ENCODE peak calls at places on chromosome 14, in eight cellular contexts. One of them, this sample, is unnamed.

GRCh38 chr14:61488417-61488816 is 167.0 kb downstream of the PRKCH start:
- DNase-seq in cardiac muscle cell: no peak
- DNase-seq in psoas muscle: no peak
- DNase-seq in astrocyte: no peak
- DNase-seq in H9: no peak
- DNase-seq in fibroblast of mammary gland: no peak
- DNase-seq in esophagus squamous epithelium: no peak
- DNase-seq in CD14-positive monocyte: no peak
- DNase-seq in this sample: no peak

GRCh38 chr14:93716410-93717221 is 71.7 kb downstream of the PRIMA1 start:
- DNase-seq in esophagus squamous epithelium: no peak
- DNase-seq in H9: no peak
- DNase-seq in psoas muscle: no peak
- DNase-seq in CD14-positive monocyte: no peak
- DNase-seq in cardiac muscle cell: no peak
- DNase-seq in fibroblast of mammary gland: no peak
- DNase-seq in astrocyte: no peak
- DNase-seq in this sample: peak; percentile 69

GRCh38 chr14:33705521-33705920 is 245.4 kb downstream of the EGLN3 start:
- DNase-seq in esophagus squamous epithelium: no peak
- DNase-seq in psoas muscle: no peak
- DNase-seq in CD14-positive monocyte: no peak
- DNase-seq in H9: no peak
- DNase-seq in fibroblast of mammary gland: no peak
- DNase-seq in astrocyte: no peak
- DNase-seq in cardiac muscle cell: no peak
- DNase-seq in this sample: no peak

GRCh38 chr14:77000340-77001235 is 27.9 kb downstream of the IRF2BPL start:
- DNase-seq in astrocyte: peak; percentile 59
- DNase-seq in cardiac muscle cell: peak; percentile 64
- DNase-seq in CD14-positive monocyte: no peak
- DNase-seq in fibroblast of mammary gland: peak; percentile 39
- DNase-seq in H9: no peak
- DNase-seq in esophagus squamous epithelium: no peak
- DNase-seq in psoas muscle: peak; percentile 55
- DNase-seq in this sample: no peak

GRCh38 chr14:99647407-99647806 is 2.5 kb downstream of the HHIPL1 start:
- DNase-seq in fibroblast of mammary gland: peak; percentile 25
- DNase-seq in CD14-positive monocyte: no peak
- DNase-seq in psoas muscle: no peak
- DNase-seq in astrocyte: peak; percentile 73
- DNase-seq in cardiac muscle cell: no peak
- DNase-seq in H9: no peak
- DNase-seq in esophagus squamous epithelium: no peak
- DNase-seq in this sample: no peak

GRCh38 chr14:59044707-59045106 is 143.8 kb upstream of the DAAM1 start:
- DNase-seq in CD14-positive monocyte: no peak
- DNase-seq in fibroblast of mammary gland: no peak
- DNase-seq in astrocyte: no peak
- DNase-seq in cardiac muscle cell: peak; percentile 3
- DNase-seq in psoas muscle: no peak
- DNase-seq in H9: no peak
- DNase-seq in esophagus squamous epithelium: no peak
- DNase-seq in this sample: no peak

GRCh38 chr14:37592288-37593274 is 2.5 kb downstream of the FOXA1 start:
- DNase-seq in fibroblast of mammary gland: no peak
- DNase-seq in esophagus squamous epithelium: no peak
- DNase-seq in cardiac muscle cell: no peak
- DNase-seq in CD14-positive monocyte: no peak
- DNase-seq in astrocyte: no peak
- DNase-seq in H9: peak; percentile 47
- DNase-seq in psoas muscle: no peak
- DNase-seq in this sample: no peak

GRCh38 chr14:68824517-68825347 is 31.9 kb upstream of the ZFP36L1 start:
- DNase-seq in esophagus squamous epithelium: no peak
- DNase-seq in fibroblast of mammary gland: peak; percentile 79
- DNase-seq in astrocyte: no peak
- DNase-seq in psoas muscle: peak; percentile 89
- DNase-seq in cardiac muscle cell: peak; percentile 81
- DNase-seq in CD14-positive monocyte: no peak
- DNase-seq in H9: peak; percentile 92
- DNase-seq in this sample: peak; percentile 91

GRCh38 chr14:75234173-75234855 is 44.3 kb upstream of the FOS start:
- DNase-seq in cardiac muscle cell: peak; percentile 94
- DNase-seq in fibroblast of mammary gland: peak; percentile 59
- DNase-seq in esophagus squamous epithelium: no peak
- DNase-seq in psoas muscle: peak; percentile 37
- DNase-seq in CD14-positive monocyte: peak; percentile 93
- DNase-seq in astrocyte: peak; percentile 94
- DNase-seq in H9: no peak
- DNase-seq in this sample: no peak

GRCh38 chr14:37447883-37448391 is 147.1 kb downstream of the FOXA1 start:
- DNase-seq in CD14-positive monocyte: no peak
- DNase-seq in H9: no peak
- DNase-seq in fibroblast of mammary gland: no peak
- DNase-seq in psoas muscle: no peak
- DNase-seq in cardiac muscle cell: no peak
- DNase-seq in astrocyte: no peak
- DNase-seq in esophagus squamous epithelium: no peak
- DNase-seq in this sample: no peak

GRCh38 chr14:61196792-61197191 is 84.3 kb downstream of the TMEM30B start:
- DNase-seq in H9: no peak
- DNase-seq in psoas muscle: no peak
- DNase-seq in CD14-positive monocyte: no peak
- DNase-seq in esophagus squamous epithelium: no peak
- DNase-seq in fibroblast of mammary gland: no peak
- DNase-seq in cardiac muscle cell: no peak
- DNase-seq in astrocyte: no peak
- DNase-seq in this sample: no peak

GRCh38 chr14:23704890-23705289 is 68.7 kb downstream of the DHRS2 start:
- DNase-seq in esophagus squamous epithelium: no peak
- DNase-seq in CD14-positive monocyte: no peak
- DNase-seq in astrocyte: no peak
- DNase-seq in psoas muscle: no peak
- DNase-seq in cardiac muscle cell: no peak
- DNase-seq in fibroblast of mammary gland: peak; percentile 20
- DNase-seq in H9: no peak
- DNase-seq in this sample: no peak

GRCh38 chr14:99143126-99143525 is 128.9 kb downstream of the BCL11B start:
- DNase-seq in psoas muscle: no peak
- DNase-seq in fibroblast of mammary gland: no peak
- DNase-seq in astrocyte: no peak
- DNase-seq in CD14-positive monocyte: no peak
- DNase-seq in cardiac muscle cell: no peak
- DNase-seq in esophagus squamous epithelium: no peak
- DNase-seq in H9: no peak
- DNase-seq in this sample: no peak

GRCh38 chr14:99270491-99271287 is 1.3 kb downstream of the BCL11B start:
- DNase-seq in esophagus squamous epithelium: no peak
- DNase-seq in psoas muscle: no peak
- DNase-seq in CD14-positive monocyte: no peak
- DNase-seq in cardiac muscle cell: no peak
- DNase-seq in H9: peak; percentile 69
- DNase-seq in fibroblast of mammary gland: no peak
- DNase-seq in astrocyte: no peak
- DNase-seq in this sample: no peak

GRCh38 chr14:32986791-32987545 is 48.3 kb downstream of the NPAS3 start:
- DNase-seq in H9: no peak
- DNase-seq in fibroblast of mammary gland: peak; percentile 38
- DNase-seq in CD14-positive monocyte: no peak
- DNase-seq in psoas muscle: peak; percentile 11
- DNase-seq in esophagus squamous epithelium: no peak
- DNase-seq in astrocyte: peak; percentile 89
- DNase-seq in cardiac muscle cell: peak; percentile 16
- DNase-seq in this sample: no peak

GRCh38 chr14:100608586-100609330 is 21.5 kb upstream of the BEGAIN start:
- DNase-seq in CD14-positive monocyte: no peak
- DNase-seq in cardiac muscle cell: no peak
- DNase-seq in astrocyte: no peak
- DNase-seq in H9: peak; percentile 19
- DNase-seq in psoas muscle: no peak
- DNase-seq in esophagus squamous epithelium: no peak
- DNase-seq in fibroblast of mammary gland: no peak
- DNase-seq in this sample: no peak

GRCh38 chr14:36256131-36256801 is 64.2 kb downstream of the MBIP start:
- DNase-seq in cardiac muscle cell: peak; percentile 29
- DNase-seq in fibroblast of mammary gland: peak; percentile 47
- DNase-seq in esophagus squamous epithelium: no peak
- DNase-seq in H9: no peak
- DNase-seq in CD14-positive monocyte: no peak
- DNase-seq in astrocyte: no peak
- DNase-seq in psoas muscle: no peak
- DNase-seq in this sample: no peak

GRCh38 chr14:68506645-68507405 is 286.0 kb downstream of the ZFP36L1 start:
- DNase-seq in fibroblast of mammary gland: no peak
- DNase-seq in cardiac muscle cell: no peak
- DNase-seq in H9: no peak
- DNase-seq in CD14-positive monocyte: no peak
- DNase-seq in astrocyte: no peak
- DNase-seq in psoas muscle: no peak
- DNase-seq in esophagus squamous epithelium: no peak
- DNase-seq in this sample: no peak

GRCh38 chr14:100062602-100063001 is 2.6 kb upstream of the EVL start:
- DNase-seq in cardiac muscle cell: no peak
- DNase-seq in esophagus squamous epithelium: no peak
- DNase-seq in CD14-positive monocyte: no peak
- DNase-seq in psoas muscle: no peak
- DNase-seq in H9: no peak
- DNase-seq in fibroblast of mammary gland: no peak
- DNase-seq in astrocyte: no peak
- DNase-seq in this sample: no peak

GRCh38 chr14:93941293-93941910 is 14.3 kb downstream of the FAM181A start:
- DNase-seq in esophagus squamous epithelium: no peak
- DNase-seq in psoas muscle: no peak
- DNase-seq in astrocyte: peak; percentile 88
- DNase-seq in fibroblast of mammary gland: peak; percentile 21
- DNase-seq in H9: no peak
- DNase-seq in CD14-positive monocyte: no peak
- DNase-seq in cardiac muscle cell: peak; percentile 63
- DNase-seq in this sample: peak; percentile 92

DNA sequence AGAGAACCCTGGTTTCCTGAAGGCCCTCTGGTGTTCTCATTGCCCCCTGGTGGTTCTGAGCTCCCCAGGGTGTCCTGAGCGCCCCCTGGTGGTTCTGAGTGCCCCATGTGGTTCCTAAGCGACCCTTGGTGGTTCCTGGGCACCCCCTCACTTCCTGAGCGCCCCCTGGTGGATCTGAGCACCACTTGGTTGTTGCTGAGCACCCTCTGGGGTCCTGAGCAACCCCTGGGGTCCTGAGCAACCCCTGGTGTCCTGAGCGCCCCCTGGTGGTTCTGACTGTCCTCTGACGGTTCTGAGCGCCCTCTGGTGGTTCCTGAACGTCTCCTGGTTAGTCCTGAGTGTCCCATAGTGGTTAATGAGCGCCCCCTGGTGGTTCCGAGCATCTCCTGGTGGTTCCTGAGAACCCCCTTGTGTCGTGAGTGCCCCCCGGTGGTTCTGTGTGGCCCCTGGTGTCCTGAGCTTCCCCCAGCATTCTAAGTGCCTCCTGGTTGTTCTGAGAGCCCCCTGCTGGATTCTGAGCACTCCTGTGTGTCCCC is 568.3 kb downstream of the TMEM121 start:
- DNase-seq in fibroblast of mammary gland: no peak
- DNase-seq in cardiac muscle cell: no peak
- DNase-seq in astrocyte: no peak
- DNase-seq in CD14-positive monocyte: no peak
- DNase-seq in H9: no peak
- DNase-seq in esophagus squamous epithelium: no peak
- DNase-seq in psoas muscle: no peak
- DNase-seq in this sample: no peak
- TF ChIP-seq CTCF in fibroblast of mammary gland: no peak
- TF ChIP-seq CTCF in cardiac muscle cell: no peak
- TF ChIP-seq CTCF in astrocyte: no peak
- TF ChIP-seq CTCF in CD14-positive monocyte: peak; percentile 81
- TF ChIP-seq CTCF in H9: peak; percentile 45
- TF ChIP-seq CTCF in esophagus squamous epithelium: peak; percentile 43
- TF ChIP-seq CTCF in psoas muscle: no peak
- TF ChIP-seq CTCF in this sample: no peak

GRCh38 chr14:63770187-63770807 is 42.4 kb upstream of the SGPP1 start:
- DNase-seq in H9: no peak
- DNase-seq in psoas muscle: no peak
- DNase-seq in cardiac muscle cell: peak; percentile 77
- DNase-seq in CD14-positive monocyte: no peak
- DNase-seq in fibroblast of mammary gland: peak; percentile 66
- DNase-seq in astrocyte: peak; percentile 39
- DNase-seq in esophagus squamous epithelium: no peak
- DNase-seq in this sample: no peak
- TF ChIP-seq CTCF in H9: peak; percentile 74
- TF ChIP-seq CTCF in psoas muscle: peak; percentile 42
- TF ChIP-seq CTCF in cardiac muscle cell: peak; percentile 67
- TF ChIP-seq CTCF in CD14-positive monocyte: peak; percentile 49
- TF ChIP-seq CTCF in fibroblast of mammary gland: peak; percentile 75
- TF ChIP-seq CTCF in astrocyte: peak; percentile 71
- TF ChIP-seq CTCF in esophagus squamous epithelium: peak; percentile 65
- TF ChIP-seq CTCF in this sample: peak; percentile 73

DNA sequence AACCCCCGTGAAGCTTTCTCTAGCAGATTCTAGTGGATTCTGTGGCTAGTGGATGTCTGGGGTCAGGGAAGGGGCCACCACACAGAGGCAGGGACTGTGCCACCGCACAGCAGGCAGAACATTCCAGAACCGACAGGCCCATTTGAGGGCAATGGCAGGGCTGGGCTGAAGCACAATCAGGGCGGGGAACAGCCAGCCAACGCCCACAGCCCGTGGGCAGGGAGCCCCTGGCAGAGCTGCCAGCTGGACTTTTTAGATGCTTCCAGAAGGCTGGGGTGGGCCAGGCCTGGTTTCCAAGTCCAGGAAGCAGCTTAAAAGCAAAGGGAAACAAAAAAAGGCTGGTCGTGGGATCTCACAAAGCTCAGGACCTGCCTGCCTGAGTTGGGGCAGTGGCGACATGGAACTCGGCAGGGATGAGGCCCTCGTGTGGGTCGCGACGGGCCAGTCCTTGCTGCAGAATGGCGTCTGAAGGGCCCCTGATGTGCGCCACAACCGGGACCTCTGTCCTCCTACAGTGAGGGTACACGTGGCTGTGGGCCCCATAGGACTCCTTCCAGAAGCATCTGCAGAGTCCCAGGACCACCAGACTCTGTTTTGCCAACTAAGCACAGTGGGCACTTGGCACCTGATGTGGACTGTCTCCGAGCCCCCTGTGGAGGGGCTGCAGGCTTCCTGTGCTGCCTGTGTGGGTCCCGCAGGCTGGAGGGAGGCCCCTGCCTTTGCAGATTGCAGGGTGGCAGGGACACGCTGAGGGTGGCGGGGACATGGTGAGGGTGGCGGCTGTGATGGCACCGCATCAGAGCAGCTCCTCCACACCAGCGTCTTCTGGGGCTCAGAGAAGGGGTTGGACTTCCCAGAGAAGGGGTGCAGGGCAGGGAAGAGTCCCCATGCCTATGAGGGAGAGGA is 7.8 kb downstream of the ZFYVE21 start:
- DNase-seq in astrocyte: no peak
- DNase-seq in cardiac muscle cell: no peak
- DNase-seq in H9: no peak
- DNase-seq in esophagus squamous epithelium: no peak
- DNase-seq in psoas muscle: no peak
- DNase-seq in fibroblast of mammary gland: no peak
- DNase-seq in CD14-positive monocyte: no peak
- DNase-seq in this sample: no peak
- TF ChIP-seq CTCF in astrocyte: no peak
- TF ChIP-seq CTCF in cardiac muscle cell: no peak
- TF ChIP-seq CTCF in H9: no peak
- TF ChIP-seq CTCF in esophagus squamous epithelium: no peak
- TF ChIP-seq CTCF in psoas muscle: no peak
- TF ChIP-seq CTCF in fibroblast of mammary gland: no peak
- TF ChIP-seq CTCF in CD14-positive monocyte: no peak
- TF ChIP-seq CTCF in this sample: no peak

GRCh38 chr14:28751467-28752058 is 15.0 kb upstream of the FOXG1 start:
- DNase-seq in astrocyte: peak; percentile 39
- DNase-seq in H9: peak; percentile 72
- DNase-seq in esophagus squamous epithelium: no peak
- DNase-seq in CD14-positive monocyte: no peak
- DNase-seq in fibroblast of mammary gland: peak; percentile 76
- DNase-seq in psoas muscle: no peak
- DNase-seq in cardiac muscle cell: peak; percentile 75
- DNase-seq in this sample: no peak
- TF ChIP-seq CTCF in astrocyte: peak; percentile 87
- TF ChIP-seq CTCF in H9: peak; percentile 75
- TF ChIP-seq CTCF in esophagus squamous epithelium: peak; percentile 52
- TF ChIP-seq CTCF in CD14-positive monocyte: peak; percentile 9
- TF ChIP-seq CTCF in fibroblast of mammary gland: peak; percentile 90
- TF ChIP-seq CTCF in psoas muscle: no peak
- TF ChIP-seq CTCF in cardiac muscle cell: peak; percentile 82
- TF ChIP-seq CTCF in this sample: peak; percentile 64

This sample was measured in osteocyte.